ENCODE peak calls at places on chromosome 5, in nine cellular contexts. K is A549, O is SJSA1, S is neural progenitor cell, H is neuronal stem cell, U is ovary, G is K562, I is OCI-LY7, Z is pancreas. T is an unnamed sample. For H3K4me1 and H3K9me3, the result is how much of the 10 kb centered on the place peaks cover.

GRCh38 chr5:173263566-173263965 is 28.6 kb upstream of the NKX2-5 start:
- DNase-seq in K (no peak), O (no peak), S (no peak), H (no peak), U (no peak), G (no peak), I (no peak), Z (no peak), T (no peak)

GRCh38 chr5:150000990-150001659 is 586 bp downstream of the HMGXB3 start:
- DNase-seq in K (peak), O (peak), S (peak), H (peak), U (peak), G (peak), I (peak), Z (peak), T (peak)

GRCh38 chr5:40914835-40915234 is 5.5 kb downstream of the C7 start:
- DNase-seq in K (no peak), O (no peak), S (no peak), H (no peak), U (no peak), G (no peak), I (no peak), Z (no peak), T (no peak)

GRCh38 chr5:75365740-75366139 is 28.7 kb downstream of the HMGCR start:
- DNase-seq in K (no peak), O (no peak), S (no peak), H (no peak), U (no peak), G (no peak), I (no peak), Z (no peak), T (no peak)

GRCh38 chr5:181203842-181204560 is 995 bp downstream of the TRIM7 start:
- DNase-seq in K (peak), O (peak), S (peak), H (no peak), U (no peak), G (peak), I (no peak), Z (no peak), T (peak)

GRCh38 chr5:1442222-1443144 is 2.8 kb downstream of the SLC6A3 start:
- DNase-seq in K (no peak), O (peak), S (no peak), H (no peak), U (no peak), G (no peak), I (no peak), Z (no peak), T (no peak)

GRCh38 chr5:145237843-145238242 is 597.3 kb downstream of the PRELID2 start:
- DNase-seq in K (peak), O (peak), S (peak), H (peak), U (no peak), G (no peak), I (peak), Z (peak), T (peak)

GRCh38 chr5:169024426-169024825 is 276.5 kb downstream of the SLIT3 start:
- DNase-seq in K (no peak), O (no peak), S (no peak), H (no peak), U (no peak), G (no peak), I (no peak), Z (no peak), T (no peak)

GRCh38 chr5:56440871-56441740 is 208.0 kb upstream of the ANKRD55 start:
- DNase-seq in K (peak), O (peak), S (no peak), H (no peak), U (no peak), G (no peak), I (no peak), Z (no peak), T (no peak)

GRCh38 chr5:123297866-123298265 is 125.3 kb downstream of the CEP120 start:
- DNase-seq in K (no peak), O (peak), S (no peak), H (no peak), U (no peak), G (no peak), I (no peak), Z (no peak), T (no peak)

GRCh38 chr5:102421647-102422046 is 77.2 kb downstream of the SLCO6A1 start:
- DNase-seq in K (peak), O (peak), S (no peak), H (no peak), U (no peak), G (no peak), I (no peak), Z (no peak), T (peak)

GRCh38 chr5:142827934-142828576 is 57.9 kb downstream of the ARHGAP26 start:
- DNase-seq in K (no peak), O (no peak), S (no peak), H (no peak), U (no peak), G (no peak), I (no peak), Z (no peak), T (no peak)

GRCh38 chr5:90519081-90519480 is 10.3 kb downstream of the LYSMD3 start:
- DNase-seq in K (peak), O (no peak), S (no peak), H (no peak), U (no peak), G (no peak), I (no peak), Z (no peak), T (no peak)

GRCh38 chr5:147857302-147858129 is 21.0 kb upstream of the SCGB3A2 start:
- DNase-seq in K (peak), O (peak), S (peak), H (peak), U (peak), G (peak), I (peak), Z (peak), T (peak)

GRCh38 chr5:110333384-110333783 is 393.1 kb downstream of the TMEM232 start:
- DNase-seq in K (peak), O (no peak), S (peak), H (peak), U (no peak), G (no peak), I (peak), Z (no peak), T (no peak)

GRCh38 chr5:73638344-73639095 is 12.5 kb downstream of the ARHGEF28 start:
- DNase-seq in K (peak), O (no peak), S (no peak), H (no peak), U (no peak), G (no peak), I (no peak), Z (no peak), T (no peak)

GRCh38 chr5:9690751-9691150 is 60.6 kb upstream of the TAS2R1 start:
- DNase-seq in K (no peak), O (no peak), S (no peak), H (no peak), U (no peak), G (no peak), I (no peak), Z (no peak), T (no peak)

GRCh38 chr5:33827885-33828284 is 63.9 kb downstream of the ADAMTS12 start:
- DNase-seq in K (peak), O (no peak), S (no peak), H (no peak), U (no peak), G (no peak), I (no peak), Z (no peak), T (no peak)

GRCh38 chr5:59092758-59093157 is 509.9 kb downstream of the RAB3C start:
- DNase-seq in K (no peak), O (no peak), S (no peak), H (no peak), U (no peak), G (no peak), I (no peak), Z (no peak), T (no peak)

DNA sequence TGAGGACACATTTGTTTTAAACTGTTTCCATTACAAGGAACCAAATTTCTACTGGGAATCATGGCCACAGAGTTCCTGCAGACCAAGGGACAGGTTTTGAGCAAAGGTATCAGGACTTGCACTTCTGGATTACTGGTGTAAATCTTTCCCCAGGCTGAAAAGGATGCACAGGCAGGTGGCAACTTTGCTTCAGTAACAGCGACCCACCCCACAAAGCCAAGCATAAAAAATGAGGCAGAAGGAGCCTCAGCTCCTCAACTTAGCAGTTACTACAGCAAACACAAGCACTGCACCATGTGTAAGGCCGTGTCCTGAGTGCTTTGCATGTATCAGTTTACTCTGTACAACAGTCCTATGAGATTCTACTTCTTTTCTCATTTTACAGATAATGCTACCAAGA is 251.9 kb downstream of the EBF1 start:
- DNase-seq in K (no peak), O (no peak), S (no peak), H (no peak), U (no peak), G (no peak), I (peak), Z (no peak), T (no peak)
- H3K4me1 ChIP-seq in K (under half), O (under half), S (under half), H (under half), U (under half), G (under half), I (half or more), Z (under half), T (under half)

GRCh38 chr5:141354900-141355469 is at the start of gene PCDHGA4:
- DNase-seq in K (no peak), O (no peak), S (no peak), H (no peak), U (no peak), G (peak), I (peak), Z (no peak), T (no peak)
- H3K9me3 ChIP-seq in K (half or more), O (under half), S (under half), H (half or more), U (half or more), G (under half), I (under half), Z (under half), T (under half)

GRCh38 chr5:103866169-103866568 is 303.6 kb upstream of the NUDT12 start:
- DNase-seq in K (no peak), O (no peak), S (no peak), H (no peak), U (no peak), G (no peak), I (no peak), Z (no peak), T (no peak)

GRCh38 chr5:103862398-103862797 is 299.8 kb upstream of the NUDT12 start:
- DNase-seq in K (no peak), O (no peak), S (no peak), H (no peak), U (no peak), G (no peak), I (no peak), Z (no peak), T (no peak)

DNA sequence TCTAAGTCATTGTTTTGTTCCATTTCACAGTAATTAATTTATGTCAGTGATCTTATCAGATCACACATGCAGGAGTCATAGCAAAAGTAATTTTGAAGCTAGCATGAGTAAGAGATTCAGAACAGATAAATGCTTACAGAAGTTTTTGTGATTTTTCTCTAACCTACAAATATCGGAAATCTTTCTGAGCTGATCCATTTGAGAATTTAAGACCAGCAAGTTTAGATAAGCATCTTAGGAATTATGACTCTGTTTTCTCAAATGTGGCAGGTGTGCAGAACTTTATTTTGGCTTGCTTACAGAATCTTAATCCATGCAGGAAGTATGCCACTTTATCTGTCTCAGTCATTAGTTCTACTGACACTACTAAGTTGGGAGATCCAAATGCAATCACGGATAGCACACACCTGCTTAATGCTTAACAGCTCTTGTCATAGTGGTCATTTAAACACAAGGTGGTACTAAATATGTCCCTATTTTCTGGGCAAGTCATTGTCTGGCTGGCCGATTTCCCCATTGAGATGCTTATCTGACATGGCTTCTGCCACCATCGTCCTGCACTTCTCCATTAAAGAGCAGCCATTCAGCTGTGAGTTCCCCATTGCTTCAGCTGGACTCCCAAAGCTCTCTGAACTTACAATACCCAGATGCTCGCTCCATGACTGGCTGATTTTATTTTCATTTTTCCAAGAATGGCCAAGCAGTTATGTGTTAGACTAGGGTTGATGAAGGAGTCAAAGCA is 305.4 kb upstream of the NUDT12 start:
- DNase-seq in K (no peak), O (no peak), S (no peak), H (no peak), U (no peak), G (no peak), I (no peak), Z (no peak), T (peak)
- H3K4me3 ChIP-seq in K (no peak), O (no peak), S (no peak), H (no peak), U (no peak), G (no peak), I (no peak), Z (no peak), T (peak)

DNA sequence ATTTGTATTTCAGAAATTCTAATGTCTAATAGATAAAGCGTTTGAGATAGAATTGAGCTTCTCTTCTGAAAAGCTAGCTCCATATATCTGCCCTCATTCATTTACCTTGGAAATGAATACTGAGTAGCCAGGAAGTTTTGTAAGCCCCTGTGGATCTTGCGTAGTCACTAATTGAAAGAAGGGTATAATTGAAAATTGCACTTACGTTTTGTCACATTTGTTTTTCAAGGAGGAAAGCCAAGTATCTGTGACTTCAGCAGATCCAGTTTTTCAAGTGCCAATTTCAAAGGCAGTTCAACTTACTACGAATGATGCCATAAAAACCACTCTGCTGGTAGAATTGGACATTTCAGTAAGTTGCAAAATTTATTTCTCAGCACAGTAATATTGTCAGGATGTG is 14.0 kb downstream of the MTRR start:
- DNase-seq in K (no peak), O (no peak), S (no peak), H (no peak), U (no peak), G (no peak), I (no peak), Z (no peak), T (no peak)
- H3K4me1 ChIP-seq in K (under half), O (under half), S (under half), H (under half), U (under half), G (under half), I (under half), Z (under half), T (under half)

DNA sequence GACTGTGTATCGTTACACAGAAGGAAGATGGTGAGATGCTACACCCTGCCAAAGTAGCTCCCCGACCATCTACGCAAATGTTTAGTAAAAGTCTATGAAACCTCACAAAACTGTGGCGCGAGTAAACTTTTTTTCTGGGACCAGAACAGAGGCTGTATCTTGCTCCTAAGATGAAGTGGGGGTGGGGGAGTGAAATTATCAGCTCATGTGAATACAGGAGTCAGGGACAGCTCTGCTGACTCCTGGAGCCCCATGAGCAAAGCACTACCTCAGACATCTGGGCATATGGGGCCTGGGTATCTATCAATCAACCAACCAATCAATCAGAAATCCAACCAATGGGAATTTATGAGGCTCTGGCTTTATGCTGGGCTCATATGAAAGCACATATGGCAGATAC is 138.6 kb upstream of the RANBP3L start:
- DNase-seq in K (no peak), O (no peak), S (no peak), H (no peak), U (no peak), G (no peak), I (no peak), Z (no peak), T (no peak)
- H3K9me3 ChIP-seq in K (under half), O (under half), S (under half), H (under half), U (under half), G (under half), I (under half), Z (under half), T (under half)

GRCh38 chr5:19031491-19031890 is 956.5 kb downstream of the CDH18 start:
- DNase-seq in K (no peak), O (no peak), S (no peak), H (no peak), U (no peak), G (no peak), I (no peak), Z (no peak), T (no peak)
- H3K4me3 ChIP-seq in K (no peak), O (no peak), S (no peak), H (no peak), U (no peak), G (no peak), I (no peak), Z (no peak), T (no peak)

DNA sequence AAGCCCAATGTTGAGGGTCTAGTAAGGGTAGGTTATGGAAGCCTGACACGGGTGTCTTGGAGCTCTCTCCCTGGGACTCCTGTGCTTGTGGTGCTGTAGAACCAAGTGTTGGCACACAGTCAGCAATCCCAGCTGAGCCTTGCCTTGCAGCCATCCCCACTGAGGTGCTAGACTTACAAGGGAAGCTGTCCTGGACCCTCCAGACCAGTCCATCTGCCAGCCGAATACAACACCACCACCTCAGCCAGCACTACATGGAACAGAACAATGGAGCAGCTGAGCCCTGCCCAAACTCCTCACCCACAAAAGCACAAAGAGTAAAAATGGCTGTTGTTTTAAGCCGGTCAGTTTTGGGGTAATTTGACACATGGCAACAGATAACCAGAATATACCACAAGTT is 90.5 kb upstream of the DNAH5 start:
- DNase-seq in K (no peak), O (no peak), S (no peak), H (no peak), U (no peak), G (no peak), I (no peak), Z (no peak), T (no peak)
- H3K4me1 ChIP-seq in K (half or more), O (half or more), S (under half), H (under half), U (under half), G (under half), I (under half), Z (under half), T (under half)

GRCh38 chr5:141322261-141322660 is 1.7 kb upstream of the TAF7 start:
- DNase-seq in K (no peak), O (no peak), S (no peak), H (no peak), U (no peak), G (no peak), I (no peak), Z (no peak), T (no peak)

GRCh38 chr5:141313711-141314110 is 6.9 kb downstream of the TAF7 start:
- DNase-seq in K (no peak), O (no peak), S (no peak), H (no peak), U (no peak), G (no peak), I (no peak), Z (no peak), T (no peak)

GRCh38 chr5:141319202-141319601 is 1.4 kb downstream of the TAF7 start:
- DNase-seq in K (no peak), O (no peak), S (no peak), H (no peak), U (no peak), G (no peak), I (no peak), Z (no peak), T (no peak)

GRCh38 chr5:141320225-141321169 is at the start of gene TAF7:
- DNase-seq in K (peak), O (peak), S (peak), H (peak), U (peak), G (peak), I (peak), Z (peak), T (peak)

GRCh38 chr5:141319699-141320098 is 885 bp downstream of the TAF7 start:
- DNase-seq in K (no peak), O (no peak), S (no peak), H (no peak), U (no peak), G (no peak), I (no peak), Z (no peak), T (no peak)
- H3K9me3 ChIP-seq in K (half or more), O (under half), S (under half), H (half or more), U (under half), G (under half), I (under half), Z (under half), T (under half)

GRCh38 chr5:175573493-175574269 is 84.2 kb upstream of the HRH2 start:
- DNase-seq in K (no peak), O (no peak), S (no peak), H (no peak), U (no peak), G (no peak), I (no peak), Z (no peak), T (no peak)
- H3K4me3 ChIP-seq in K (no peak), O (no peak), S (no peak), H (no peak), U (no peak), G (no peak), I (no peak), Z (no peak), T (no peak)

GRCh38 chr5:89451263-89451662 is 568.3 kb upstream of the MEF2C start:
- DNase-seq in K (no peak), O (no peak), S (no peak), H (no peak), U (no peak), G (no peak), I (no peak), Z (no peak), T (no peak)
- H3K4me1 ChIP-seq in K (under half), O (under half), S (under half), H (under half), U (under half), G (under half), I (under half), Z (under half), T (under half)